ENCODE peak calls at places on chromosomes 12 and 14, in nine cellular contexts. One of them, this sample, is unnamed. For H3K9me3, the result is how much of the 10 kb centered on the place peaks cover.

GRCh38 chr12:49331360-49332222 is 5.4 kb downstream of the C1QL4 start:
- DNase-seq in CD8-positive, alpha-beta T cell: no peak
- DNase-seq in heart left ventricle: peak
- DNase-seq in lower lobe of right lung: peak
- DNase-seq in neuronal stem cell: no peak
- DNase-seq in tibial artery: peak
- DNase-seq in effector memory CD4-positive, alpha-beta T cell: no peak
- DNase-seq in pancreas: peak
- DNase-seq in IMR-90: peak
- DNase-seq in this sample: peak

GRCh38 chr12:122888232-122888752 is 7.6 kb downstream of the VPS37B start:
- DNase-seq in CD8-positive, alpha-beta T cell: no peak
- DNase-seq in heart left ventricle: no peak
- DNase-seq in lower lobe of right lung: peak
- DNase-seq in neuronal stem cell: no peak
- DNase-seq in tibial artery: no peak
- DNase-seq in effector memory CD4-positive, alpha-beta T cell: peak
- DNase-seq in pancreas: peak
- DNase-seq in IMR-90: peak
- DNase-seq in this sample: peak

GRCh38 chr14:54568821-54569591 is 2.1 kb downstream of the SAMD4A start:
- DNase-seq in CD8-positive, alpha-beta T cell: no peak
- DNase-seq in heart left ventricle: no peak
- DNase-seq in lower lobe of right lung: no peak
- DNase-seq in neuronal stem cell: no peak
- DNase-seq in tibial artery: peak
- DNase-seq in effector memory CD4-positive, alpha-beta T cell: no peak
- DNase-seq in pancreas: no peak
- DNase-seq in IMR-90: peak
- DNase-seq in this sample: peak

GRCh38 chr14:34344318-34344717 is 117.7 kb downstream of the SPTSSA start:
- DNase-seq in CD8-positive, alpha-beta T cell: no peak
- DNase-seq in heart left ventricle: no peak
- DNase-seq in lower lobe of right lung: no peak
- DNase-seq in neuronal stem cell: no peak
- DNase-seq in tibial artery: no peak
- DNase-seq in effector memory CD4-positive, alpha-beta T cell: no peak
- DNase-seq in pancreas: no peak
- DNase-seq in IMR-90: no peak
- DNase-seq in this sample: no peak

GRCh38 chr12:83827860-83828259 is 1084.7 kb downstream of the SLC6A15 start:
- DNase-seq in CD8-positive, alpha-beta T cell: no peak
- DNase-seq in heart left ventricle: no peak
- DNase-seq in lower lobe of right lung: no peak
- DNase-seq in neuronal stem cell: no peak
- DNase-seq in tibial artery: no peak
- DNase-seq in effector memory CD4-positive, alpha-beta T cell: no peak
- DNase-seq in pancreas: no peak
- DNase-seq in IMR-90: no peak
- DNase-seq in this sample: no peak

GRCh38 chr12:12048266-12048665 is 22.5 kb upstream of the BCL2L14 start:
- DNase-seq in CD8-positive, alpha-beta T cell: no peak
- DNase-seq in heart left ventricle: no peak
- DNase-seq in lower lobe of right lung: no peak
- DNase-seq in neuronal stem cell: no peak
- DNase-seq in tibial artery: no peak
- DNase-seq in effector memory CD4-positive, alpha-beta T cell: no peak
- DNase-seq in pancreas: no peak
- DNase-seq in IMR-90: no peak
- DNase-seq in this sample: no peak

GRCh38 chr12:46677749-46678148 is 148.0 kb downstream of the SLC38A4 start:
- DNase-seq in CD8-positive, alpha-beta T cell: no peak
- DNase-seq in heart left ventricle: no peak
- DNase-seq in lower lobe of right lung: no peak
- DNase-seq in neuronal stem cell: no peak
- DNase-seq in tibial artery: no peak
- DNase-seq in effector memory CD4-positive, alpha-beta T cell: no peak
- DNase-seq in pancreas: no peak
- DNase-seq in IMR-90: peak
- DNase-seq in this sample: no peak

GRCh38 chr12:132071001-132071810 is 72.9 kb downstream of the DDX51 start:
- DNase-seq in CD8-positive, alpha-beta T cell: no peak
- DNase-seq in heart left ventricle: no peak
- DNase-seq in lower lobe of right lung: no peak
- DNase-seq in neuronal stem cell: no peak
- DNase-seq in tibial artery: no peak
- DNase-seq in effector memory CD4-positive, alpha-beta T cell: no peak
- DNase-seq in pancreas: no peak
- DNase-seq in IMR-90: no peak
- DNase-seq in this sample: no peak

GRCh38 chr12:43501705-43502104 is 50.3 kb downstream of the ADAMTS20 start:
- DNase-seq in CD8-positive, alpha-beta T cell: no peak
- DNase-seq in heart left ventricle: no peak
- DNase-seq in lower lobe of right lung: no peak
- DNase-seq in neuronal stem cell: no peak
- DNase-seq in tibial artery: no peak
- DNase-seq in effector memory CD4-positive, alpha-beta T cell: no peak
- DNase-seq in pancreas: no peak
- DNase-seq in IMR-90: peak
- DNase-seq in this sample: no peak

GRCh38 chr14:95274283-95274682 is 45.4 kb downstream of the CLMN start:
- DNase-seq in CD8-positive, alpha-beta T cell: no peak
- DNase-seq in heart left ventricle: no peak
- DNase-seq in lower lobe of right lung: no peak
- DNase-seq in neuronal stem cell: no peak
- DNase-seq in tibial artery: no peak
- DNase-seq in effector memory CD4-positive, alpha-beta T cell: no peak
- DNase-seq in pancreas: no peak
- DNase-seq in IMR-90: no peak
- DNase-seq in this sample: peak

GRCh38 chr12:108712925-108713203 is 18.5 kb downstream of the CORO1C start:
- DNase-seq in CD8-positive, alpha-beta T cell: no peak
- DNase-seq in heart left ventricle: no peak
- DNase-seq in lower lobe of right lung: no peak
- DNase-seq in neuronal stem cell: no peak
- DNase-seq in tibial artery: no peak
- DNase-seq in effector memory CD4-positive, alpha-beta T cell: no peak
- DNase-seq in pancreas: no peak
- DNase-seq in IMR-90: no peak
- DNase-seq in this sample: no peak

GRCh38 chr12:73413974-73414373 is 1123.7 kb upstream of the ATXN7L3B start:
- DNase-seq in CD8-positive, alpha-beta T cell: no peak
- DNase-seq in heart left ventricle: no peak
- DNase-seq in lower lobe of right lung: no peak
- DNase-seq in neuronal stem cell: no peak
- DNase-seq in tibial artery: no peak
- DNase-seq in effector memory CD4-positive, alpha-beta T cell: no peak
- DNase-seq in pancreas: no peak
- DNase-seq in IMR-90: no peak
- DNase-seq in this sample: no peak

GRCh38 chr12:73413051-73413450 is 1124.6 kb upstream of the ATXN7L3B start:
- DNase-seq in CD8-positive, alpha-beta T cell: no peak
- DNase-seq in heart left ventricle: no peak
- DNase-seq in lower lobe of right lung: no peak
- DNase-seq in neuronal stem cell: no peak
- DNase-seq in tibial artery: no peak
- DNase-seq in effector memory CD4-positive, alpha-beta T cell: no peak
- DNase-seq in pancreas: no peak
- DNase-seq in IMR-90: no peak
- DNase-seq in this sample: no peak

GRCh38 chr12:73424484-73424883 is 1113.2 kb upstream of the ATXN7L3B start:
- DNase-seq in CD8-positive, alpha-beta T cell: no peak
- DNase-seq in heart left ventricle: no peak
- DNase-seq in lower lobe of right lung: no peak
- DNase-seq in neuronal stem cell: no peak
- DNase-seq in tibial artery: no peak
- DNase-seq in effector memory CD4-positive, alpha-beta T cell: no peak
- DNase-seq in pancreas: no peak
- DNase-seq in IMR-90: no peak
- DNase-seq in this sample: no peak

GRCh38 chr12:73421832-73422231 is 1115.8 kb upstream of the ATXN7L3B start:
- DNase-seq in CD8-positive, alpha-beta T cell: no peak
- DNase-seq in heart left ventricle: no peak
- DNase-seq in lower lobe of right lung: no peak
- DNase-seq in neuronal stem cell: no peak
- DNase-seq in tibial artery: no peak
- DNase-seq in effector memory CD4-positive, alpha-beta T cell: no peak
- DNase-seq in pancreas: no peak
- DNase-seq in IMR-90: no peak
- DNase-seq in this sample: no peak

DNA sequence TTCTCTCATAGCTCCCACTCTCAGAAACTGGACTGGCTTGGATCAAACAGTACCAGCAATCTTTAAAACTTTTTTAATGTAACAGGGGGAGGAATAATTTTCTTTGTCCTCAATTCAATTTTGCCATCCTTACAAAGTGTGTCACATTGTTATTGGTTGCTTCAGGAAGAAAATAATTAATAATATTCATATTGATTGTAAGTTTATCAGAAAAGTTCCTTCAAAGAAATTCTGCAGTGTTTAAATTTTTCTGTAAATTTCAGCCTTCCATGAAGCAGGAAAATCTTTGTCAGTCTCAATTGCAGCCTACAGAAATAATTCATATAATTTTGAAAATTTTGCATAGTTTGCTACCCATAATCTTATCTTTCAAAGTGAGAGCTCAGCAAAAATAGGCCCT is 1119.1 kb upstream of the ATXN7L3B start:
- DNase-seq in CD8-positive, alpha-beta T cell: no peak
- DNase-seq in heart left ventricle: no peak
- DNase-seq in lower lobe of right lung: no peak
- DNase-seq in neuronal stem cell: no peak
- DNase-seq in tibial artery: no peak
- DNase-seq in effector memory CD4-positive, alpha-beta T cell: no peak
- DNase-seq in pancreas: no peak
- DNase-seq in IMR-90: no peak
- DNase-seq in this sample: no peak
- H3K9me3 ChIP-seq in CD8-positive, alpha-beta T cell: under half
- H3K9me3 ChIP-seq in heart left ventricle: under half
- H3K9me3 ChIP-seq in lower lobe of right lung: under half
- H3K9me3 ChIP-seq in neuronal stem cell: under half
- H3K9me3 ChIP-seq in tibial artery: under half
- H3K9me3 ChIP-seq in effector memory CD4-positive, alpha-beta T cell: under half
- H3K9me3 ChIP-seq in pancreas: under half
- H3K9me3 ChIP-seq in IMR-90: under half
- H3K9me3 ChIP-seq in this sample: under half

DNA sequence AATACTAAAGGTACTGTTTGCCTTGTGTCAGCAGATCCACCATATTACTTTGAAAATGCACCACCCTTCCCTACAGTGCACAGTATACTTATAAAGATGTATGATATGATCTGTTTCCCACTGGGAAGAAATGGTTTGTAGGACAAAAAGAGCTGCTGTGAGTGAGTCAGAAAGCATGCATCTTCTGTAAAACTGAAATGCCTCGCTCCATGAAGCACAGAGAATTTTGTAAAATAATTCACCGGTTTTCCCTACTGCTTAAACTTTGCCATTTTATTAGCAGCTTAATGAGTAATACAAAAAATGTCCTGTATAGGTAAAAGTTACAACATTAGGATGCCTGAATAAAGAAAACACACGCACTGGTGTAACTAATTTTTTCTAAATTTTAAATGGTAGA is 68.8 kb downstream of the MDGA2 start:
- DNase-seq in CD8-positive, alpha-beta T cell: no peak
- DNase-seq in heart left ventricle: no peak
- DNase-seq in lower lobe of right lung: no peak
- DNase-seq in neuronal stem cell: no peak
- DNase-seq in tibial artery: no peak
- DNase-seq in effector memory CD4-positive, alpha-beta T cell: no peak
- DNase-seq in pancreas: no peak
- DNase-seq in IMR-90: no peak
- DNase-seq in this sample: no peak
- H3K9me3 ChIP-seq in CD8-positive, alpha-beta T cell: under half
- H3K9me3 ChIP-seq in heart left ventricle: under half
- H3K9me3 ChIP-seq in lower lobe of right lung: under half
- H3K9me3 ChIP-seq in neuronal stem cell: under half
- H3K9me3 ChIP-seq in tibial artery: under half
- H3K9me3 ChIP-seq in effector memory CD4-positive, alpha-beta T cell: under half
- H3K9me3 ChIP-seq in pancreas: under half
- H3K9me3 ChIP-seq in IMR-90: under half
- H3K9me3 ChIP-seq in this sample: under half

GRCh38 chr12:129081755-129082250 is 228.5 kb downstream of the GLT1D1 start:
- DNase-seq in CD8-positive, alpha-beta T cell: no peak
- DNase-seq in heart left ventricle: no peak
- DNase-seq in lower lobe of right lung: no peak
- DNase-seq in neuronal stem cell: no peak
- DNase-seq in tibial artery: no peak
- DNase-seq in effector memory CD4-positive, alpha-beta T cell: no peak
- DNase-seq in pancreas: no peak
- DNase-seq in IMR-90: no peak
- DNase-seq in this sample: no peak

GRCh38 chr12:129079719-129080118 is 226.4 kb downstream of the GLT1D1 start:
- DNase-seq in CD8-positive, alpha-beta T cell: no peak
- DNase-seq in heart left ventricle: no peak
- DNase-seq in lower lobe of right lung: no peak
- DNase-seq in neuronal stem cell: no peak
- DNase-seq in tibial artery: no peak
- DNase-seq in effector memory CD4-positive, alpha-beta T cell: no peak
- DNase-seq in pancreas: no peak
- DNase-seq in IMR-90: no peak
- DNase-seq in this sample: no peak

GRCh38 chr12:129082441-129082840 is 229.2 kb downstream of the GLT1D1 start:
- DNase-seq in CD8-positive, alpha-beta T cell: no peak
- DNase-seq in heart left ventricle: no peak
- DNase-seq in lower lobe of right lung: no peak
- DNase-seq in neuronal stem cell: no peak
- DNase-seq in tibial artery: no peak
- DNase-seq in effector memory CD4-positive, alpha-beta T cell: no peak
- DNase-seq in pancreas: no peak
- DNase-seq in IMR-90: no peak
- DNase-seq in this sample: no peak

GRCh38 chr12:129080821-129081220 is 227.5 kb downstream of the GLT1D1 start:
- DNase-seq in CD8-positive, alpha-beta T cell: no peak
- DNase-seq in heart left ventricle: no peak
- DNase-seq in lower lobe of right lung: no peak
- DNase-seq in neuronal stem cell: no peak
- DNase-seq in tibial artery: no peak
- DNase-seq in effector memory CD4-positive, alpha-beta T cell: no peak
- DNase-seq in pancreas: no peak
- DNase-seq in IMR-90: no peak
- DNase-seq in this sample: no peak

GRCh38 chr12:129080413-129080812 is 227.1 kb downstream of the GLT1D1 start:
- DNase-seq in CD8-positive, alpha-beta T cell: no peak
- DNase-seq in heart left ventricle: no peak
- DNase-seq in lower lobe of right lung: no peak
- DNase-seq in neuronal stem cell: no peak
- DNase-seq in tibial artery: no peak
- DNase-seq in effector memory CD4-positive, alpha-beta T cell: no peak
- DNase-seq in pancreas: no peak
- DNase-seq in IMR-90: no peak
- DNase-seq in this sample: no peak
- H3K9me3 ChIP-seq in CD8-positive, alpha-beta T cell: under half
- H3K9me3 ChIP-seq in heart left ventricle: under half
- H3K9me3 ChIP-seq in lower lobe of right lung: under half
- H3K9me3 ChIP-seq in neuronal stem cell: under half
- H3K9me3 ChIP-seq in tibial artery: under half
- H3K9me3 ChIP-seq in effector memory CD4-positive, alpha-beta T cell: under half
- H3K9me3 ChIP-seq in pancreas: under half
- H3K9me3 ChIP-seq in IMR-90: half or more
- H3K9me3 ChIP-seq in this sample: under half

DNA sequence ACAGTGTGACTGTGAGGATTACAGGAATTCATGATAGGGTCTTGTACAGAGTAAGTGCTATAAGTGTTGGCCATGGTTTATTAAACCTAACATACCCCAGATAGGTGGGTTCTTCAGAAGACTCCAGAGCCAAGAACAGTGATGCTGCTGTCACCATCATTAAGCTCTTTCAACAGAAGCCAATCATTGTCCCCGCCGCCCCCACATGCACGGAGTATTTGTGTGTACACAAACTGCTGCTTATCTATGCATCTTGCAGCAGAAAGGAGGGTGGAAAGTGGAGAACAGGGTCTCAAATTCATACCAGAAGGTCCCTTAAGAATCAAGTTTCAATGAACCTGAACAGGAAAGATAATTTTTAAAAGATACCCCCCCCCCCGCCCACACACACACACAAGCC is 51.2 kb downstream of the TMCC3 start:
- DNase-seq in CD8-positive, alpha-beta T cell: no peak
- DNase-seq in heart left ventricle: no peak
- DNase-seq in lower lobe of right lung: no peak
- DNase-seq in neuronal stem cell: no peak
- DNase-seq in tibial artery: no peak
- DNase-seq in effector memory CD4-positive, alpha-beta T cell: no peak
- DNase-seq in pancreas: no peak
- DNase-seq in IMR-90: no peak
- DNase-seq in this sample: no peak
- H3K9me3 ChIP-seq in CD8-positive, alpha-beta T cell: under half
- H3K9me3 ChIP-seq in heart left ventricle: under half
- H3K9me3 ChIP-seq in lower lobe of right lung: under half
- H3K9me3 ChIP-seq in neuronal stem cell: under half
- H3K9me3 ChIP-seq in tibial artery: under half
- H3K9me3 ChIP-seq in effector memory CD4-positive, alpha-beta T cell: under half
- H3K9me3 ChIP-seq in pancreas: under half
- H3K9me3 ChIP-seq in IMR-90: under half
- H3K9me3 ChIP-seq in this sample: under half